ENCODE peak calls at places on chromosome 12, in five cellular contexts. P, Q, W, V and Y are unnamed samples.

GRCh38 chr12:109116611-109116949 is 193 bp downstream of the ACACB start:
- DNase-seq in P (no peak), Q (no peak), W (no peak), V (no peak), Y (no peak)

GRCh38 chr12:34033628-34034296 is 11.5 kb downstream of the ALG10 start:
- DNase-seq in P (no peak), Q (no peak), W (peak), V (peak), Y (peak)

GRCh38 chr12:122205590-122205925 is 2.0 kb downstream of the B3GNT4 start:
- DNase-seq in P (no peak), Q (no peak), W (no peak), V (no peak), Y (no peak)

GRCh38 chr12:117284160-117284559 is 77.3 kb downstream of the NOS1 start:
- DNase-seq in P (no peak), Q (no peak), W (no peak), V (no peak), Y (no peak)

GRCh38 chr12:107318804-107319535 is 225.6 kb upstream of the CRY1 start:
- DNase-seq in P (no peak), Q (no peak), W (no peak), V (peak), Y (no peak)

GRCh38 chr12:2163172-2163927 is 110.6 kb downstream of the CACNA1C start:
- DNase-seq in P (no peak), Q (no peak), W (no peak), V (peak), Y (peak)

GRCh38 chr12:108394196-108394595 is 55.1 kb upstream of the CMKLR1 start:
- DNase-seq in P (no peak), Q (no peak), W (no peak), V (no peak), Y (no peak)

GRCh38 chr12:128267246-128267622 is 264 bp downstream of the TMEM132C start:
- DNase-seq in P (no peak), Q (no peak), W (no peak), V (no peak), Y (no peak)

GRCh38 chr12:117356048-117356447 is 5.4 kb downstream of the NOS1 start:
- DNase-seq in P (no peak), Q (no peak), W (no peak), V (no peak), Y (no peak)

GRCh38 chr12:49552014-49552413 is 13.2 kb downstream of the KCNH3 start:
- DNase-seq in P (no peak), Q (no peak), W (no peak), V (no peak), Y (no peak)

GRCh38 chr12:43290836-43291235 is 261.2 kb downstream of the ADAMTS20 start:
- DNase-seq in P (no peak), Q (no peak), W (no peak), V (peak), Y (no peak)

GRCh38 chr12:131218291-131219172 is 264.8 kb downstream of the ADGRD1 start:
- DNase-seq in P (no peak), Q (no peak), W (peak), V (no peak), Y (no peak)

GRCh38 chr12:50825372-50825838 is 17.3 kb upstream of the TMPRSS12 start:
- DNase-seq in P (peak), Q (no peak), W (peak), V (peak), Y (peak)

GRCh38 chr12:12645485-12645884 is 33.8 kb downstream of the CREBL2 start:
- DNase-seq in P (no peak), Q (no peak), W (peak), V (peak), Y (peak)

GRCh38 chr12:53190108-53190729 is 9.5 kb upstream of the CSAD start:
- DNase-seq in P (peak), Q (no peak), W (peak), V (peak), Y (peak)

GRCh38 chr12:78376257-78376656 is 488.3 kb upstream of the SYT1 start:
- DNase-seq in P (no peak), Q (no peak), W (no peak), V (peak), Y (no peak)

GRCh38 chr12:100158535-100158934 is 15.9 kb upstream of the BLTP3B start:
- DNase-seq in P (no peak), Q (no peak), W (no peak), V (no peak), Y (no peak)

GRCh38 chr12:15322164-15323054 is at the start of gene PTPRO:
- DNase-seq in P (no peak), Q (peak), W (no peak), V (no peak), Y (no peak)

GRCh38 chr12:54411398-54412241 is 7.4 kb downstream of the ITGA5 start:
- DNase-seq in P (no peak), Q (no peak), W (peak), V (peak), Y (no peak)

GRCh38 chr12:110100315-110100970 is 23.7 kb upstream of the IFT81 start:
- DNase-seq in P (peak), Q (peak), W (peak), V (peak), Y (peak)

GRCh38 chr12:89016970-89017778 is 335.1 kb downstream of the DUSP6 start:
- DNase-seq in P (peak), Q (no peak), W (no peak), V (peak), Y (peak)

GRCh38 chr12:124737772-124738635 is 125.7 kb downstream of the SCARB1 start:
- DNase-seq in P (no peak), Q (no peak), W (no peak), V (peak), Y (no peak)

GRCh38 chr12:70664463-70664862 is 27.2 kb upstream of the PTPRB start:
- DNase-seq in P (no peak), Q (no peak), W (no peak), V (no peak), Y (no peak)

GRCh38 chr12:105226219-105226618 is 9.8 kb downstream of the APPL2 start:
- DNase-seq in P (no peak), Q (no peak), W (no peak), V (peak), Y (no peak)

DNA sequence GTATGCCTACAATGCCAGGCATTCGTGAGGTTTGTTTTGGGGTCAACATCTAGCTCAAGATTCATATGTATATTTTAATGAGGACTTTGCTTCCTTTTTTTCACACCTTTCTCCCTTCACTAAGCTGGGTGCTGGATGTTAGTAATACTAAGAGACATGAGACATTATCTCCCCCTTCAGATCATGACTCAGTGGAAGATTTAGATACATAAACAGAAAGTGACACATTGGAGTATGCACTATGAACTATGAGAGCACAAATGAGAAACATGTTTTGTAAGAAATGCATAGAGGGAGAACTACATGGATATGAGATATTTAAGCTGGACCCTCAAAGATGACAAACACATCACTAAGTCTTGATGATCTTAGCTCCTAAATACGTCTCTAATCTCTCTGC is 286.3 kb downstream of the RPAP3 start:
- DNase-seq in P (no peak), Q (no peak), W (no peak), V (peak), Y (no peak)
- TF ChIP-seq CEBPB in P (no peak), Q (no peak), W (no peak), V (no peak), Y (no peak)

GRCh38 chr12:22600226-22600625 is 24.7 kb upstream of the ETNK1 start:
- DNase-seq in P (no peak), Q (no peak), W (no peak), V (no peak), Y (no peak)

GRCh38 chr12:22598141-22598762 is 26.7 kb upstream of the ETNK1 start:
- DNase-seq in P (no peak), Q (no peak), W (no peak), V (no peak), Y (no peak)

GRCh38 chr12:22598763-22599161 is 26.2 kb upstream of the ETNK1 start:
- DNase-seq in P (peak), Q (no peak), W (no peak), V (no peak), Y (peak)
- TF ChIP-seq CEBPB in P (peak), Q (no peak), W (no peak), V (no peak), Y (peak)

DNA sequence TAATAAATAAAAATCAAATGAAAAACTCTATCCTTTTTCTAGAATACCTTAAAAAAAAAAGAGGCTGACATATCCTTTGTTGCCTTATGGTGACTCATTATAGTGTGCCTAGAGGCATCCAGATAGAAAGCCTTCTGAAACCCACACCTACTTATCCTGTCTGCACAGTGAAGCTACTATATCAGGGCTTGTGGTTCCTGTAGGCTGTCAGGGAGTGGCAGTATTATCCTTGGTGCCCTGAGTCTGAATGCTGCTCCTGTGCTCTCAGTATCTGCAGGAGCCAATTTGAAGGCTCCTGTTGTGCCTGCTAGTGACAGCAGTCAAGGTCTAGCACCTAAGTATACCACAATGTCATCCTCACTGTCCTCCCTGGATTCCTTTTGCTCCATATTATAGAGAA is 168.4 kb upstream of the AVPR1A start:
- DNase-seq in P (peak), Q (no peak), W (no peak), V (no peak), Y (no peak)
- TF ChIP-seq CEBPB in P (no peak), Q (no peak), W (no peak), V (no peak), Y (no peak)

DNA sequence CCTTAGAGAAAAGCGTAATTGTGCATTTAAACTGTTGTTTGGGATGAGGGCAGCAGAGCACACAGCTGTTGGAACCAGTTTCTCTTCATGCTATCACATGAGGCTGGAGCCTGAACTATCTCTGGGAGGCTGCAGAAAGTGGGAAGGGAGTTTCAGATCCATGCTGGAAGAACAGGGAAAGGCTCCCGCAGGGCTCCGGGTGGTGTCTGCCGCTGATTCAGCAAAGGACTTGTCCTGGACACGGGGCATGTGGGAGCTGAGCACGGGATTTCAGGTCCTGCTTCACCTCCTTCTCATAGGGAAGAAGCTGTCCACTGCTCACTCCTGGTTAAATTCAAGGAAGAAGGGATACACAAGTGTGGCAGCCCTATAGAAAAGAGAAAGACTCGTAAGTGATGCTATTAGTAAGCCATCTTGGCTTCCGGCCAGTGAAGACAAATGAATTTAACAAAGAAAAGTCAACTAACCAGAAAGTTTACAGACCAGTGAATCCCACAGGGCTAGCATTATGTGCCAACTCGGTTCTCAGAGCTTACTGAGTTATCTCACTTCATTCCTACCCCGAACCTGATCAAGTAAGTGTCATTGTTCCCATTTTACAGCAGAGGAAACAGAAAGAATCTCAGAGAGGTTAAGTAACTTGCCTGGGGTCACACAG is 6.7 kb upstream of the FZD10 start:
- DNase-seq in P (no peak), Q (no peak), W (no peak), V (no peak), Y (no peak)
- TF ChIP-seq CEBPB in P (no peak), Q (no peak), W (no peak), V (no peak), Y (no peak)

GRCh38 chr12:90515199-90516175 is 439.5 kb downstream of the CCER1 start:
- DNase-seq in P (no peak), Q (no peak), W (no peak), V (peak), Y (no peak)

GRCh38 chr12:90519285-90519684 is 435.7 kb downstream of the CCER1 start:
- DNase-seq in P (no peak), Q (no peak), W (no peak), V (no peak), Y (no peak)

GRCh38 chr12:90512518-90512917 is 442.5 kb downstream of the CCER1 start:
- DNase-seq in P (no peak), Q (no peak), W (no peak), V (no peak), Y (no peak)

GRCh38 chr12:90510948-90511347 is 444.0 kb downstream of the CCER1 start:
- DNase-seq in P (no peak), Q (no peak), W (no peak), V (peak), Y (no peak)

GRCh38 chr12:90514325-90514724 is 440.7 kb downstream of the CCER1 start:
- DNase-seq in P (no peak), Q (no peak), W (no peak), V (peak), Y (no peak)
- TF ChIP-seq CEBPB in P (no peak), Q (no peak), W (no peak), V (no peak), Y (no peak)

GRCh38 chr12:68043446-68043845 is 54.2 kb downstream of the IFNG-AS1 start:
- DNase-seq in P (no peak), Q (no peak), W (no peak), V (no peak), Y (no peak)
- TF ChIP-seq CEBPB in P (no peak), Q (no peak), W (no peak), V (no peak), Y (no peak)

GRCh38 chr12:8080131-8080530 is 1.9 kb upstream of the NECAP1 start:
- DNase-seq in P (no peak), Q (no peak), W (peak), V (no peak), Y (no peak)

GRCh38 chr12:8078916-8079315 is 3.2 kb upstream of the NECAP1 start:
- DNase-seq in P (no peak), Q (no peak), W (no peak), V (no peak), Y (no peak)

GRCh38 chr12:8081921-8082577 is at the start of gene NECAP1:
- DNase-seq in P (peak), Q (peak), W (peak), V (peak), Y (peak)

GRCh38 chr12:8078400-8078799 is 3.7 kb upstream of the NECAP1 start:
- DNase-seq in P (no peak), Q (no peak), W (peak), V (peak), Y (no peak)

DNA sequence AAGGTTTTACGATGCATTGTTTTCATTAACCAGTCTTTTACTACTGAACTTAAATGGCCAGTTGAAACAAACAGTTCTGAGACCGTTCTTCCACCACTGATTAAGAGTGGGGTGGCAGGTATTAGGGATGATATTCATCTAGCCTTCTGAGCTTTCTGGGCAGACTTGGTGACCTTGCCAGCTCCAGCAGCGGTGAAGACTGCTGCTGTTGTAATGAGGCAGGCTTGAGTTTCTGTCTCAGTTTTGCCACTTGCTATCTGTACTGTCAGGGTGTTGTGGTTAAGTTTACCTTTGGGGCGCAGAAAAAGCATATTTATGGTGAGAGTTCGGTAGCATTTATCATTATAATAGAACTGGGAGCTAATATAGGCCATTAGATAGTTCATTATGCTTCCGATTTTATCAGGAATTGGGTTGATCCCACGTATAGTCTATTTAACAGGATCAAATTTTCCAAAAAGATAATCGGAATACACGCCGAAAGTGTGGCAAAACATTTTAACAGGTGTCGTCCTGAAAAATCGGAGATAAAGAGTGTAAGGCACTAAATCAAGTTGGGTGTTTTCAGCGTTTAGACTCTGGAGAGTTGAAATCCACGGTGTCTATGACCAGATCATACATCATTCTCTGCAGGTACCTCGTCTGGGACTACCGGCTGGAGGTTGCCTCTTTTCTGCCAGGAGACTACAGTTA is 700 bp upstream of the NECAP1 start:
- DNase-seq in P (no peak), Q (no peak), W (no peak), V (no peak), Y (no peak)
- TF ChIP-seq CEBPB in P (no peak), Q (no peak), W (no peak), V (no peak), Y (no peak)